ENCODE peak calls at places on chromosome 3, in six cellular contexts. Q is fibroblast of mammary gland, J is pancreas, O is left ventricle myocardium inferior, Z is neural crest cell, A is mucosa of descending colon. V is an unnamed sample.

GRCh38 chr3:105904251-105904650 is 35.4 kb upstream of the CBLB start:
- DNase-seq in Z (no peak), J (no peak), A (no peak), O (no peak), Q (no peak), V (no peak)

GRCh38 chr3:46214751-46215352 is 6.7 kb upstream of the CCR1 start:
- DNase-seq in A (no peak), Q (no peak), O (no peak), Z (no peak), J (no peak), V (no peak)

GRCh38 chr3:122497425-122497824 is 17.3 kb downstream of the KPNA1 start:
- DNase-seq in Z (no peak), A (no peak), J (no peak), O (no peak), Q (peak; percentile 94), V (no peak)

GRCh38 chr3:128706171-128706570 is 19.8 kb upstream of the RAB7A start:
- DNase-seq in Q (no peak), Z (no peak), J (no peak), A (no peak), O (no peak), V (no peak)

GRCh38 chr3:124315215-124316033 is 323.5 kb upstream of the ROPN1 start:
- DNase-seq in Z (no peak), Q (peak; percentile 52), A (no peak), J (no peak), O (no peak), V (no peak)

GRCh38 chr3:177525987-177526712 is 328.9 kb upstream of the TBL1XR1 start:
- DNase-seq in A (peak; percentile 28), Z (no peak), O (no peak), Q (no peak), J (no peak), V (no peak)

GRCh38 chr3:87958289-87958688 is 100.5 kb downstream of the CGGBP1 start:
- DNase-seq in Q (no peak), O (no peak), A (no peak), Z (no peak), J (no peak), V (no peak)

GRCh38 chr3:73086071-73086494 is 24.6 kb downstream of the EBLN2 start:
- DNase-seq in J (no peak), Z (peak; percentile 58), Q (peak; percentile 47), O (no peak), A (peak; percentile 60), V (peak; percentile 66)

GRCh38 chr3:4582634-4583033 is 89.5 kb downstream of the ITPR1 start:
- DNase-seq in O (no peak), J (no peak), Z (no peak), Q (no peak), A (no peak), V (no peak)

GRCh38 chr3:7707192-7707591 is 794.4 kb upstream of the LMCD1 start:
- DNase-seq in Q (peak; percentile 45), A (no peak), Z (no peak), J (no peak), O (no peak), V (no peak)

GRCh38 chr3:143650827-143651226 is 197.4 kb downstream of the SLC9A9 start:
- DNase-seq in J (no peak), O (no peak), A (no peak), Z (no peak), Q (no peak), V (no peak)

GRCh38 chr3:196159952-196160804 is 51.0 kb downstream of the ZDHHC19 start:
- DNase-seq in A (peak; percentile 71), Z (no peak), Q (peak; percentile 83), J (peak; percentile 54), O (no peak), V (no peak)

GRCh38 chr3:119343719-119344118 is 49.5 kb downstream of the ARHGAP31 start:
- DNase-seq in J (no peak), A (no peak), O (no peak), Q (no peak), Z (no peak), V (no peak)

GRCh38 chr3:124202754-124203153 is 210.8 kb upstream of the ROPN1 start:
- DNase-seq in O (peak; percentile 79), A (peak; percentile 39), Z (no peak), Q (no peak), J (no peak), V (peak; percentile 53)

GRCh38 chr3:129596194-129597086 is 10.0 kb downstream of the PLXND1 start:
- DNase-seq in A (peak; percentile 71), J (no peak), Z (no peak), O (peak; percentile 92), Q (peak; percentile 96), V (peak; percentile 80)

GRCh38 chr3:15844889-15845288 is 47.1 kb upstream of the ANKRD28 start:
- DNase-seq in A (no peak), O (no peak), Q (no peak), Z (no peak), J (no peak), V (no peak)

GRCh38 chr3:7745711-7746110 is 755.9 kb upstream of the LMCD1 start:
- DNase-seq in A (no peak), O (no peak), J (no peak), Z (no peak), Q (no peak), V (no peak)

GRCh38 chr3:129606522-129607390 is at the start of gene PLXND1:
- DNase-seq in Q (peak; percentile 64), Z (peak; percentile 46), A (peak; percentile 74), J (no peak), O (peak; percentile 85), V (peak; percentile 67)

GRCh38 chr3:37571269-37571668 is 290.4 kb upstream of the CTDSPL start:
- DNase-seq in J (no peak), O (no peak), A (no peak), Q (peak; percentile 19), Z (no peak), V (no peak)

GRCh38 chr3:184361932-184362667 is 590 bp downstream of the POLR2H start:
- DNase-seq in J (peak; percentile 85), A (peak; percentile 86), Q (peak; percentile 53), O (peak; percentile 68), Z (peak; percentile 36), V (peak; percentile 65)

GRCh38 chr3:47752716-47753115 is 29.0 kb downstream of the SMARCC1 start:
- DNase-seq in Z (no peak), O (no peak), J (no peak), A (no peak), Q (no peak), V (no peak)

GRCh38 chr3:137509354-137510045 is 254.6 kb upstream of the SOX14 start:
- DNase-seq in Z (no peak), J (peak; percentile 31), A (no peak), O (no peak), Q (no peak), V (no peak)

GRCh38 chr3:10459954-10460754 is 45.2 kb downstream of the ATP2B2 start:
- DNase-seq in Q (peak; percentile 60), A (no peak), Z (peak; percentile 65), O (peak; percentile 50), J (no peak), V (no peak)

GRCh38 chr3:111712294-111713180 is 117.4 kb upstream of the ZBED2 start:
- DNase-seq in Q (peak; percentile 44), Z (no peak), A (no peak), J (no peak), O (no peak), V (peak; percentile 25)

DNA sequence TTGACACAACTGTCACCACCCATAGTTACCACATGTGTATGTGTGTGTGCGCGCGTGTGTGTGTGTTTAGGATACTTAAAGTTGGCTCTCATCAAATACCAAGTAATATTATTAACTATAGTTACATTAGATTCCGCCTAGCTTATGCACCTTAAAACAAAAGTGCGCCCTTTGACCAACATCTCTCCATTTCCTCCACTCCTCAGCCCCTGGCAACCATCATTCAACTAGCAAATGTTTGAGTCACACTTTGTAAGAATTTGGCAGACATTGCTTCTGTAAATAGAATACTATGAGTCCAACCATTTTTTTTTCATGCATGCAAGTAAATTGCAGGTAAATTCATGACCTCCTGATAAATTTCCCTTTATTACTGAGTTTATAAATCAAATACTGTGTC is 169.3 kb downstream of the GBE1 start:
- DNase-seq in Z (no peak), Q (peak; percentile 50), A (no peak), O (no peak), J (no peak), V (no peak)
- TF ChIP-seq CTCF in Z (no peak), Q (no peak), A (no peak), O (no peak), J (no peak), V (no peak)

DNA sequence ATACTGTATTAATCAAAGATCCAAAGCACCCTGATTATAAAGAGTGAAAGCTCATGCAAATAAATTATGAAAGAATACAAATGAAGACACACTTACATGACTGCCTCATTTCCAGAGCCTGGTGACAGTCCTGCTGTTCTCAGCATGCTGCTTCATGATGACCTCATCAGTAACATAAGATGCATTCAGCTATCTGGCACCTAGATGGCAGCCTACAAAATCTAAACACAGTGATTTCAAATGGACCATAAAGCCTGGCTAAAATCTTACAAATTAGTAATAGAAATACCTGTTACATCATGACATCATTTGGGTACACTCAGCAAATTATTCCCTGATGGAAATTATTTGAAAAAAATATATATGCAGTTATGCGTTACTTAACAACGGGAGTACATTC is 207.0 kb downstream of the EPHA3 start:
- DNase-seq in O (no peak), A (no peak), J (no peak), Q (peak; percentile 35), Z (no peak), V (peak; percentile 28)
- TF ChIP-seq CTCF in O (no peak), A (no peak), J (no peak), Q (peak; percentile 12), Z (peak; percentile 59), V (no peak)

DNA sequence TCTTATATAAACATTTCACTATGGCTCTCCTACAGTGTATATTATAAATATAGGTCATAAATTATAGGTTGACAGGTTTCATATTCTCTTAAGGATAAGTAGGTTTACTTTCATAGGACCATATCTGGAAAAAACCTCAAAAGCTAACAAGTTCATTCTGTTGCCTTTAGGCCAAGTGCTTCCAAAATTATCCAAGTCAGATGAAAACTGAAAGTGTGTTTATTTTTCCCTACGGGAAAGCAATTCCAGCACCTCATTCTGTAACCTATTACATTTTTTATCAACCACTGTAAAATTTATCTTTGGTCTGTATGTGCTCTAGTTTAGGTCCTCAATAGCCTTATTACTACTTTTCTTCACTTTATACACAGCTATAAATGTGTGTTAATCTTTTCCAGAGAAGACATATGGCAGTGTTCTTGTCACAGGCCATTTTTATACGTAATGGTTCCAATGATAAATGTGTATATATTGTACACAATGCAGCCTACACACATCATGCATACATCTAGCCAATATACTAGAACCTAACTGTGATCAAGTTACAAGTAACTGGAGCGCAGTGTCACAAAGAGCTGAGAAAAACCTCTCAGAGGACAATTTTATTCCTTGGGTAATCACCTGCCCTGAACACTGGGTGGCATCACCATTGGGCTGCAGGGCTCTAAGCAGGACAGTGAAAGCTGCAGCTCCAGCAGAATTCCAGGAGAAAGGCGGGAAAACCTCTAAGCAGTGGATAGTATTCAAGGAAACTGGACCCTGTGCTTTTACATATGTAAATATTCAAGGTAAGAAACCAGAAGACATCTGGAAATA is 251.3 kb downstream of the CTNNB1 start:
- DNase-seq in Z (no peak), A (peak; percentile 29), O (no peak), Q (no peak), J (no peak), V (no peak)
- TF ChIP-seq CTCF in Z (peak; percentile 22), A (no peak), O (peak; percentile 28), Q (no peak), J (no peak), V (no peak)

DNA sequence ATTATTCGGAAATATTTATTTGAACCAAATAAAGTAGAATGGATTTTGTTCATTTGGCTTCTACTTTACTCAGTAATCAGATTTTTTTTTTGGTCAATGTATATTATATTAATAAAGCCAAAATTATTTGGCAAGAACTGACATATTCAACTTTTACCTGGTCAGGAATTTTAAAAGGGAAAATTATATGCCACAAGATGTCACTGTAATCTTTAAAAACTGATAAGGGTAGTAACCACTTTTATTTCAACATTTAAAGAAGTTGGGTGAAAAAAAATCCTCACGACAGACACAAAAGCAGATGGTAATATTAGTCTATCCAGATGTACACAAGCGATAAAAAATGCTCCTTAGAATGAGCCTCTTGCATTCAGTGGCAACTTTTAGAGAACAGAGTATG is 101.9 kb downstream of the SERPINI1 start:
- DNase-seq in J (no peak), Z (no peak), A (no peak), O (no peak), Q (peak; percentile 25), V (no peak)
- TF ChIP-seq CTCF in J (no peak), Z (peak; percentile 39), A (no peak), O (peak; percentile 57), Q (peak; percentile 5), V (no peak)